ENCODE peak calls at places on chromosome 13, in seven cellular contexts. E, P, N, W, K, O and R are unnamed samples.

GRCh38 chr13:46119883-46120614 is 15.2 kb upstream of the CPB2 start:
- DNase-seq in E (no peak), P (no peak), N (peak; percentile 48), W (peak; percentile 28), K (no peak), O (no peak), R (no peak)

GRCh38 chr13:51848674-51849073 is 3.7 kb upstream of the TMEM272 start:
- DNase-seq in E (no peak), P (no peak), N (peak; percentile 29), W (no peak), K (no peak), O (no peak), R (no peak)

GRCh38 chr13:72204291-72204690 is 337.3 kb upstream of the DACH1 start:
- DNase-seq in E (no peak), P (no peak), N (no peak), W (no peak), K (no peak), O (no peak), R (no peak)

GRCh38 chr13:113207890-113208423 is 512 bp downstream of the PCID2 start:
- DNase-seq in E (no peak), P (no peak), N (no peak), W (peak; percentile 28), K (peak; percentile 25), O (no peak), R (no peak)

GRCh38 chr13:111854403-111854802 is 212.5 kb upstream of the SOX1 start:
- DNase-seq in E (no peak), P (peak; percentile 69), N (no peak), W (no peak), K (no peak), O (no peak), R (no peak)

GRCh38 chr13:41542281-41542680 is 84.9 kb downstream of the RGCC start:
- DNase-seq in E (no peak), P (no peak), N (no peak), W (no peak), K (no peak), O (no peak), R (no peak)

GRCh38 chr13:33349996-33350826 is 64.7 kb upstream of the STARD13 start:
- DNase-seq in E (no peak), P (no peak), N (peak; percentile 13), W (no peak), K (peak; percentile 14), O (peak; percentile 12), R (peak; percentile 88)

GRCh38 chr13:77810891-77811290 is 107.7 kb downstream of the EDNRB start:
- DNase-seq in E (no peak), P (no peak), N (no peak), W (no peak), K (no peak), O (no peak), R (no peak)

GRCh38 chr13:32669030-32669646 is 82.9 kb downstream of the PDS5B start:
- DNase-seq in E (peak; percentile 56), P (no peak), N (peak; percentile 27), W (peak; percentile 48), K (no peak), O (no peak), R (no peak)

GRCh38 chr13:51549050-51549449 is 35.2 kb upstream of the WDFY2 start:
- DNase-seq in E (no peak), P (no peak), N (no peak), W (peak; percentile 50), K (no peak), O (no peak), R (no peak)

GRCh38 chr13:41541142-41541938 is 84.0 kb downstream of the RGCC start:
- DNase-seq in E (no peak), P (no peak), N (no peak), W (no peak), K (no peak), O (no peak), R (no peak)

GRCh38 chr13:61833228-61833627 is 417.6 kb upstream of the PCDH20 start:
- DNase-seq in E (no peak), P (no peak), N (no peak), W (no peak), K (no peak), O (no peak), R (no peak)

GRCh38 chr13:21043898-21044297 is 17.5 kb downstream of the LATS2 start:
- DNase-seq in E (no peak), P (no peak), N (no peak), W (no peak), K (no peak), O (no peak), R (no peak)

GRCh38 chr13:113734099-113734825 is 24.8 kb upstream of the TMEM255B start:
- DNase-seq in E (no peak), P (no peak), N (no peak), W (no peak), K (no peak), O (no peak), R (no peak)